ENCODE peak calls at places on chromosomes 5 and 9, in five cellular contexts. One of them, this sample, is unnamed.

GRCh38 chr5:172370237-172370640 is 84.1 kb downstream of the SH3PXD2B start:
- DNase-seq in iPS DF 19.7: no peak
- DNase-seq in Panc1: no peak
- DNase-seq in H4: no peak
- DNase-seq in GM12865: no peak
- DNase-seq in this sample: no peak

GRCh38 chr5:175696139-175696854 is 38.4 kb downstream of the HRH2 start:
- DNase-seq in GM12865: peak; percentile 56
- DNase-seq in H4: peak; percentile 95
- DNase-seq in Panc1: no peak
- DNase-seq in iPS DF 19.7: peak; percentile 74
- DNase-seq in this sample: peak; percentile 45

GRCh38 chr9:110997847-110998246 is 40.4 kb downstream of the LPAR1 start:
- DNase-seq in iPS DF 19.7: no peak
- DNase-seq in H4: no peak
- DNase-seq in Panc1: no peak
- DNase-seq in GM12865: no peak
- DNase-seq in this sample: no peak

GRCh38 chr9:5626727-5627634 is 1.9 kb upstream of the RIC1 start:
- DNase-seq in Panc1: no peak
- DNase-seq in iPS DF 19.7: no peak
- DNase-seq in GM12865: peak; percentile 94
- DNase-seq in H4: peak; percentile 9
- DNase-seq in this sample: peak; percentile 78

GRCh38 chr5:141864371-141865370 is 13.5 kb downstream of the PCDH1 start:
- DNase-seq in Panc1: no peak
- DNase-seq in GM12865: no peak
- DNase-seq in iPS DF 19.7: no peak
- DNase-seq in H4: no peak
- DNase-seq in this sample: no peak

GRCh38 chr5:76209297-76209696 is 126.1 kb downstream of the SV2C start:
- DNase-seq in GM12865: peak; percentile 13
- DNase-seq in iPS DF 19.7: no peak
- DNase-seq in H4: no peak
- DNase-seq in Panc1: no peak
- DNase-seq in this sample: no peak

GRCh38 chr5:31587546-31587945 is 51.4 kb upstream of the PDZD2 start:
- DNase-seq in iPS DF 19.7: peak; percentile 40
- DNase-seq in GM12865: no peak
- DNase-seq in Panc1: no peak
- DNase-seq in H4: no peak
- DNase-seq in this sample: no peak

GRCh38 chr5:160175438-160176218 is 53.7 kb upstream of the FABP6 start:
- DNase-seq in H4: peak; percentile 63
- DNase-seq in Panc1: no peak
- DNase-seq in GM12865: no peak
- DNase-seq in iPS DF 19.7: no peak
- DNase-seq in this sample: no peak

This sample was measured in GM10248.